ENCODE peak calls at places on chromosomes 12 and 14, in nine cellular contexts. N is CD8-positive, alpha-beta memory T cell; K is AG04450; F is CD4-positive, alpha-beta T cell; T is activated gamma-delta T cell; C is activated naive CD4-positive, alpha-beta T cell treated with anti-CD3 and anti-CD28 coated beads, Interleukin-2, amount 10 ng/mL, durations not matched to agents 7 days and 5 days; Y is stimulated activated CD8-positive, alpha-beta memory T cell treated with anti-CD3 and anti-CD28 coated beads, Interleukin-7, amount 100 ng/mL, for 4 hours; H is EH; M is activated CD4-positive, alpha-beta T cell treated with anti-CD3 and anti-CD28 coated beads for 1 hour. L is an unnamed sample.
A peak's percentile ranks its signal among the peaks of the same experiment; 100 is the strongest.

GRCh38 chr12:102879144-102879763 is 37.8 kb downstream of the PAH start:
- DNase-seq in N (no peak), K (no peak), F (no peak), T (no peak), C (no peak), Y (no peak), H (peak; percentile 87), M (no peak), L (peak; percentile 31)

GRCh38 chr14:76666746-76667145 is 94.5 kb upstream of the VASH1 start:
- DNase-seq in N (no peak), K (no peak), F (no peak), T (no peak), C (no peak), Y (no peak), H (no peak), M (no peak), L (no peak)

GRCh38 chr12:107895966-107896365 is 121.5 kb downstream of the ASCL4 start:
- DNase-seq in N (no peak), K (no peak), F (no peak), T (no peak), C (no peak), Y (no peak), H (no peak), M (no peak), L (no peak)

GRCh38 chr14:21978184-21978998 is 304.8 kb upstream of the OR4E1 start:
- DNase-seq in N (peak; percentile 56), K (no peak), F (peak; percentile 55), T (no peak), C (peak; percentile 72), Y (peak; percentile 31), H (no peak), M (no peak), L (peak; percentile 7)

GRCh38 chr12:24743891-24744793 is 204.8 kb downstream of the BCAT1 start:
- DNase-seq in N (no peak), K (no peak), F (no peak), T (no peak), C (no peak), Y (no peak), H (peak; percentile 37), M (no peak), L (no peak)

GRCh38 chr12:6963741-6964446 is 6.6 kb downstream of the PHB2 start:
- DNase-seq in N (no peak), K (no peak), F (no peak), T (no peak), C (no peak), Y (no peak), H (no peak), M (no peak), L (no peak)

GRCh38 chr12:20174776-20175175 is 193.6 kb upstream of the PDE3A start:
- DNase-seq in N (no peak), K (no peak), F (no peak), T (no peak), C (no peak), Y (no peak), H (no peak), M (no peak), L (no peak)

GRCh38 chr12:110199360-110200123 is 75.4 kb downstream of the IFT81 start:
- DNase-seq in N (no peak), K (no peak), F (no peak), T (no peak), C (peak; percentile 30), Y (no peak), H (peak; percentile 78), M (no peak), L (no peak)

GRCh38 chr14:106166232-106166631 is 639.8 kb downstream of the TMEM121 start:
- DNase-seq in N (no peak), K (no peak), F (no peak), T (no peak), C (no peak), Y (no peak), H (no peak), M (no peak), L (no peak)

GRCh38 chr12:32390572-32391219 is 8.7 kb upstream of the FGD4 start:
- DNase-seq in N (peak; percentile 24), K (no peak), F (no peak), T (no peak), C (peak; percentile 52), Y (no peak), H (no peak), M (no peak), L (peak; percentile 4)

GRCh38 chr12:132373967-132374820 is 44.8 kb upstream of the GALNT9 start:
- DNase-seq in N (no peak), K (no peak), F (no peak), T (no peak), C (no peak), Y (no peak), H (peak; percentile 8), M (no peak), L (no peak)

GRCh38 chr12:130872179-130873096 is 572 bp downstream of the RAN start:
- DNase-seq in N (peak; percentile 63), K (no peak), F (peak; percentile 55), T (peak; percentile 48), C (peak; percentile 63), Y (no peak), H (peak; percentile 45), M (no peak), L (no peak)

GRCh38 chr12:32603071-32603470 is 76.0 kb upstream of the DNM1L start:
- DNase-seq in N (no peak), K (no peak), F (no peak), T (no peak), C (no peak), Y (no peak), H (no peak), M (no peak), L (no peak)

GRCh38 chr14:86510503-86510902 is 980.6 kb downstream of the FLRT2 start:
- DNase-seq in N (no peak), K (no peak), F (no peak), T (no peak), C (no peak), Y (no peak), H (no peak), M (no peak), L (no peak)

GRCh38 chr12:31773223-31773750 is 44.5 kb upstream of the AMN1 start:
- DNase-seq in N (no peak), K (no peak), F (no peak), T (no peak), C (no peak), Y (no peak), H (no peak), M (no peak), L (peak; percentile 49)

GRCh38 chr14:90831821-90832220 is 15.6 kb upstream of the TTC7B start:
- DNase-seq in N (no peak), K (no peak), F (no peak), T (no peak), C (no peak), Y (no peak), H (no peak), M (no peak), L (no peak)

GRCh38 chr14:102451064-102451352 is 58.6 kb downstream of the ANKRD9 start:
- DNase-seq in N (no peak), K (no peak), F (no peak), T (no peak), C (no peak), Y (no peak), H (no peak), M (no peak), L (no peak)

GRCh38 chr12:56078931-56079728 is 835 bp upstream of the ERBB3 start:
- DNase-seq in N (peak; percentile 48), K (peak; percentile 44), F (peak; percentile 47), T (peak; percentile 29), C (peak; percentile 65), Y (no peak), H (peak; percentile 84), M (peak; percentile 19), L (peak; percentile 89)

GRCh38 chr12:10771132-10771733 is 31.2 kb downstream of the TAS2R7 start:
- DNase-seq in N (peak; percentile 35), K (peak; percentile 18), F (no peak), T (no peak), C (no peak), Y (no peak), H (peak; percentile 54), M (no peak), L (no peak)

GRCh38 chr12:19893514-19893913 is 454.2 kb downstream of the AEBP2 start:
- DNase-seq in N (no peak), K (peak; percentile 7), F (no peak), T (no peak), C (no peak), Y (no peak), H (peak; percentile 53), M (no peak), L (peak; percentile 43)

GRCh38 chr14:24911324-24912095 is 138.4 kb downstream of the STXBP6 start:
- DNase-seq in N (no peak), K (no peak), F (no peak), T (no peak), C (no peak), Y (no peak), H (peak; percentile 82), M (no peak), L (peak; percentile 81)

GRCh38 chr12:6333566-6333965 is 8.3 kb downstream of the TNFRSF1A start:
- DNase-seq in N (peak; percentile 49), K (peak; percentile 49), F (no peak), T (no peak), C (no peak), Y (peak; percentile 17), H (peak; percentile 94), M (no peak), L (peak; percentile 60)

GRCh38 chr12:106417926-106418910 is 60.7 kb downstream of the POLR3B start:
- DNase-seq in N (no peak), K (no peak), F (no peak), T (no peak), C (no peak), Y (no peak), H (peak; percentile 78), M (no peak), L (peak; percentile 72)

GRCh38 chr12:116133149-116133548 is 144.3 kb downstream of the MED13L start:
- DNase-seq in N (no peak), K (no peak), F (no peak), T (no peak), C (no peak), Y (no peak), H (peak; percentile 9), M (no peak), L (no peak)

GRCh38 chr12:130491421-130492357 is 154.0 kb downstream of the PIWIL1 start:
- DNase-seq in N (no peak), K (no peak), F (no peak), T (no peak), C (no peak), Y (no peak), H (no peak), M (no peak), L (no peak)

GRCh38 chr12:83265798-83266197 is 579.1 kb downstream of the TMTC2 start:
- DNase-seq in N (no peak), K (no peak), F (no peak), T (no peak), C (no peak), Y (no peak), H (no peak), M (no peak), L (no peak)

GRCh38 chr12:28360253-28360652 is 170.0 kb downstream of the CCDC91 start:
- DNase-seq in N (no peak), K (no peak), F (no peak), T (no peak), C (no peak), Y (no peak), H (no peak), M (no peak), L (no peak)

GRCh38 chr14:61211476-61212262 is 69.5 kb downstream of the TMEM30B start:
- DNase-seq in N (no peak), K (no peak), F (no peak), T (no peak), C (no peak), Y (no peak), H (peak; percentile 20), M (no peak), L (no peak)

GRCh38 chr12:78209851-78210493 is 379.3 kb downstream of the NAV3 start:
- DNase-seq in N (no peak), K (no peak), F (no peak), T (no peak), C (no peak), Y (no peak), H (no peak), M (no peak), L (no peak)

GRCh38 chr14:81268016-81268416 is 47.3 kb upstream of the GTF2A1 start:
- DNase-seq in N (no peak), K (no peak), F (no peak), T (no peak), C (no peak), Y (no peak), H (peak; percentile 9), M (no peak), L (peak; percentile 53)

GRCh38 chr12:126286203-126286602 is 1221.0 kb downstream of the AACS start:
- DNase-seq in N (no peak), K (no peak), F (no peak), T (no peak), C (no peak), Y (no peak), H (no peak), M (no peak), L (no peak)

L was measured in NCI-H226.